ENCODE peak calls at places on chromosomes 1 and 21, in five cellular contexts. F is endothelial cell; S is ecto neural progenitor cell; C is stimulated activated effector memory CD8-positive, alpha-beta T cell treated with anti-CD3 and anti-CD28 coated beads, Interleukin-12 subunit alpha, Interleukin-12 subunit beta, amount 100 ng/mL, for 72 hours; Q is WTC11. G is an unnamed sample.

GRCh38 chr1:67683306-67683705 is 1.7 kb upstream of the GADD45A start:
- DNase-seq in F (no peak), S (no peak), C (no peak), Q (no peak), G (no peak)

GRCh38 chr21:42272109-42272962 is 42.9 kb downstream of the TFF3 start:
- DNase-seq in F (no peak), S (no peak), C (no peak), Q (no peak), G (no peak)

GRCh38 chr1:25425098-25426085 is 4.8 kb upstream of the RHCE start:
- DNase-seq in F (no peak), S (no peak), C (no peak), Q (no peak), G (no peak)

GRCh38 chr1:10724052-10724494 is 72.4 kb downstream of the CASZ1 start:
- DNase-seq in F (no peak), S (no peak), C (no peak), Q (no peak), G (no peak)

GRCh38 chr1:172818841-172819527 is 160.1 kb downstream of the FASLG start:
- DNase-seq in F (no peak), S (no peak), C (peak), Q (no peak), G (no peak)

GRCh38 chr21:39686636-39687035 is 58.3 kb upstream of the IGSF5 start:
- DNase-seq in F (no peak), S (no peak), C (no peak), Q (no peak), G (no peak)

GRCh38 chr21:37871121-37871862 is 45.0 kb downstream of the KCNJ6 start:
- DNase-seq in F (no peak), S (no peak), C (no peak), Q (no peak), G (no peak)

GRCh38 chr1:79422726-79423125 is 416.2 kb upstream of the ADGRL4 start:
- DNase-seq in F (no peak), S (no peak), C (no peak), Q (no peak), G (no peak)

GRCh38 chr1:179955318-179955638 is 668 bp downstream of the CEP350 start:
- DNase-seq in F (no peak), S (no peak), C (no peak), Q (no peak), G (no peak)

GRCh38 chr1:50605186-50605875 is 182.1 kb upstream of the DMRTA2 start:
- DNase-seq in F (peak), S (no peak), C (no peak), Q (peak), G (no peak)

GRCh38 chr1:205480349-205481278 is 23.9 kb upstream of the CDK18 start:
- DNase-seq in F (no peak), S (no peak), C (peak), Q (no peak), G (no peak)

GRCh38 chr1:107866870-107867269 is 98.1 kb downstream of the VAV3 start:
- DNase-seq in F (no peak), S (no peak), C (no peak), Q (no peak), G (no peak)

GRCh38 chr1:55559802-55560201 is 344.6 kb upstream of the USP24 start:
- DNase-seq in F (no peak), S (no peak), C (no peak), Q (no peak), G (no peak)

G was measured in progenitor cell of endocrine pancreas.